ENCODE peak calls at places on chromosomes 4 and X, in four cellular contexts. E, W, D and Y are unnamed samples.

GRCh38 chr4:87543835-87544461 is 14.8 kb upstream of the SPARCL1 start:
- DNase-seq in E (peak), D (peak), W (no peak), Y (peak)

GRCh38 chr4:8176547-8177399 is 18.2 kb upstream of the ABLIM2 start:
- DNase-seq in E (peak), D (peak), W (no peak), Y (peak)

GRCh38 chr4:1584498-1584897 is 99.6 kb downstream of the FAM53A start:
- DNase-seq in W (no peak), D (no peak), E (no peak), Y (no peak)

GRCh38 chrX:53287493-53288138 is 6.2 kb upstream of the IQSEC2 start:
- DNase-seq in D (no peak), W (peak), E (no peak), Y (no peak)

GRCh38 chr4:129342820-129343219 is 246.9 kb downstream of the C4orf33 start:
- DNase-seq in D (no peak), W (no peak), E (peak), Y (no peak)

GRCh38 chrX:44785652-44786051 is 58.2 kb upstream of the DUSP21 start:
- DNase-seq in E (no peak), W (no peak), D (no peak), Y (no peak)

GRCh38 chrX:8374041-8374825 is 90.4 kb upstream of the VCX3B start:
- DNase-seq in D (no peak), E (no peak), W (no peak), Y (no peak)

GRCh38 chr4:141711211-141711610 is 74.8 kb downstream of the IL15 start:
- DNase-seq in E (no peak), W (no peak), D (no peak), Y (peak)

GRCh38 chrX:47662144-47662657 is 3.2 kb upstream of the UXT start:
- DNase-seq in W (no peak), D (peak), E (no peak), Y (no peak)

GRCh38 chr4:140005699-140006098 is 148.3 kb downstream of the MAML3 start:
- DNase-seq in E (no peak), D (no peak), W (no peak), Y (no peak)

GRCh38 chr4:74619931-74620702 is 174.2 kb downstream of the BTC start:
- DNase-seq in W (no peak), E (no peak), D (no peak), Y (no peak)

GRCh38 chrX:119468186-119468929 is at the start of gene SLC25A5:
- DNase-seq in D (peak), E (peak), W (peak), Y (peak)

GRCh38 chrX:102746134-102746584 is 25.6 kb downstream of the GPRASP3 start:
- DNase-seq in E (no peak), D (no peak), W (no peak), Y (no peak)

DNA sequence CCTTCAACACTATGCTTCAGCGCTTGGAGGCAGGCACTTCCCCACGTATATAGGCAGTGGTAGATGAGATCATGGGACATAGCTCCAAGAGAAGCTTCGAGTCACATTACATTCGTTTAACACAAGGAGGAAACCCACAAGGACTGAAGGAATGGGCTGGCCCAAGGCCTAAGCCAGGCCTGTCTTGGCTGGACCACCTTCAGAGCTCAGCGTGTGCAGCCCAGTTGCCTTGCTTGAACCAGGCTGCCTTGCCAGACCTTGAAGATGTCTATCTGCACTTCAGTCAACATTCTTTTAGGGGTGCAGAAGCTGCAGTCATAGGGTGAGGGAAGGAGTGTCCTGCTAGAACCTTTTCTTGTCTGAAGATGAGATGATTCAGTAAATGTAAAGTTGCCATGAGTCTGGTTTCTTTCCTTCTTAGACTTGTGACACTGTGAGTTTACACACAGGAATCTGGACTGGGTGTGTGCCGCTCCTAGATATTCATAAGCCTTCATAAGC is 144.1 kb upstream of the RBPJ start:
- DNase-seq in D (no peak), W (no peak), E (no peak), Y (no peak)
- TF ChIP-seq SP1 in D (no peak), W (no peak), E (no peak), Y (no peak)

GRCh38 chrX:74925210-74926088 is at the start of gene NEXMIF:
- DNase-seq in W (no peak), E (peak), D (no peak), Y (peak)

GRCh38 chrX:74922922-74923321 is 2.3 kb downstream of the NEXMIF start:
- DNase-seq in D (no peak), W (peak), E (no peak), Y (no peak)

GRCh38 chrX:74924449-74925209 is 623 bp downstream of the NEXMIF start:
- DNase-seq in W (no peak), D (no peak), E (no peak), Y (peak)

DNA sequence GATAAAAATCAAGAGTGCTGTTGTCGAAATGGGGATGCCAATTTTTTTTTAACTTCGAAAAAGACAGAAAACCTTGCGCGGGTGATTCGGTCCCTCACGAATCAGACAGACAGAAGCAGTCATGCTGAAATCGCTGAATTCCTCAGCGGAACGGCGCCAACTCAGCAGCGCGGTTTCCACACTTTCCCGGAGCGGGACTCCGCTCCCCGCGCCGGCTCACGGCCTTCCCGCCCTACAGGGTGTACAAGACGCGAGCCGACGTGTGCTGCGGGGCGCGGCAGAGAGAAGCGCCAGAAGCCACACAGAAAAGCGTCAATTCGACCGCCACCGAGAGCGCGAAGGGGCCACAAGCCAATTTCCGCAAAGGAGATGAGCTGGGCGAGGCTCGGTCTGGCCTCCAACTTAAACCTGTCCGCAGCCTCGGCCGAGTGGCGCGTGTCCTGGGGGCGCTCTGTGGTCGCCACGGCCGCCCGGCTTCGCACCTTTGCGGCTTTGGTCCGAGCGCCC is 1.3 kb downstream of the NEXMIF start:
- DNase-seq in E (no peak), W (no peak), D (no peak), Y (no peak)
- TF ChIP-seq TARDBP in E (no peak), W (no peak), D (no peak), Y (no peak)

DNA sequence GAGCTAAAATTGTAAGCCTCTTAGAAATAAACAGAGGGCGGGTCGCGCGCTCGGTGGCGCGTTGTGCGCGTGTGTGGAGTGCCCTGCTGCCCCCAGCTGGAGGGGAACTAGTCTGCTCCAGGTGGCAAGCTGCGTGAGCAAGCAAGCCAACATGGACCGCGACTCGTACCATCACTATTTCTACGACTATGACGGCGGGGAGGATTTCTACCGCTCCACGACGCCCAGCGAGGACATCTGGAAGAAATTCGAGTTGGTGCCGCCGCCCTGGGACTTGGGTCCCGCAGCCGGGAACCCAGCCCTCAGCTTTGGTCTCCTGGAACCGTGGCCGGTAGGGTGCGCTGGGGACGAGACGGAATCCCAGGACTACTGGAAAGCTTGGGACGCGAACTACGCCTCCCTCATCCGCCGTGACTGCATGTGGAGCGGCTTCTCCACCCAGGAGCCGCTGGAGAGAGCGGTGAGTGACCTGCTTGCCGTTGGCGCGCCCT is 66.1 kb downstream of the DNAAF6 start:
- DNase-seq in W (no peak), D (peak), E (no peak), Y (no peak)
- TF ChIP-seq SP1 in W (no peak), D (no peak), E (no peak), Y (no peak)

GRCh38 chr4:150240011-150240410 is 161.8 kb downstream of the DCLK2 start:
- DNase-seq in W (no peak), E (no peak), D (no peak), Y (no peak)

GRCh38 chr4:150244600-150244999 is 166.4 kb downstream of the DCLK2 start:
- DNase-seq in E (no peak), D (no peak), W (no peak), Y (peak)

GRCh38 chr4:150238591-150238990 is 160.3 kb downstream of the DCLK2 start:
- DNase-seq in W (no peak), E (no peak), D (no peak), Y (no peak)

GRCh38 chr4:150243932-150244331 is 165.7 kb downstream of the DCLK2 start:
- DNase-seq in E (no peak), D (no peak), W (no peak), Y (no peak)

DNA sequence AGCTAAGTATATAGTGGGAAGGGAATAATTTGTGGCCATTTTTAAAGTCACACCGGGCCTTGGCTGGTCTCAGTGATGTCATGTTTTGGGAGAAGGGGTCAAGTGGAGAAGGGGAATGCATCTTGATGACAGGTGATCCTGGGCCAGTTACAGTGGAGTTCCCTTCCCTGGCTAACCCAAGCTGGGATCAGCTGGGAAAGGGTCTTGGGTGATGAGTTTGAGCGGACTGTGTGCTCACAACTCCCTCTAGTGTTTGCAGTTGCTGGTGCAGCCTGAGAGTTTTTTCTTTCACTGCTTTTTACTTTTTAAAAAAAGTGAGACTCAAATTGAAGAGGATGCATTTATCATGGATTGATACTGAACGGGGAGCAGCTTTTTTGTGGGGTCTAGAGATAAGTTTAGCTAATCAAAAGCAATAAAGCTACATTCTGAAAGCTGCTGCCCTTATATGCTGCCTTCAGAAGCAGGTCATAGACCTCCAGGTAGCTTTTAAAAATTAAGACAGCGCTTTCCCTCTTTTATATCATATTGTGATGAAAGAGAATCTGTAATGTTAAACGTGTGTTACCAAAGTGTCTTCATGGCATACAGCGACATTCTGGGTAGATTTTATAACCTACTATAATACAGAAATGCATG is 164.7 kb downstream of the DCLK2 start:
- DNase-seq in D (peak), E (no peak), W (no peak), Y (peak)
- TF ChIP-seq TARDBP in D (no peak), E (no peak), W (no peak), Y (no peak)

GRCh38 chr4:107630185-107630705 is 89.8 kb downstream of the PAPSS1 start:
- DNase-seq in D (no peak), E (no peak), W (no peak), Y (no peak)

GRCh38 chr4:107624024-107624423 is 96.0 kb downstream of the PAPSS1 start:
- DNase-seq in D (no peak), W (no peak), E (no peak), Y (no peak)

GRCh38 chr4:107629318-107629717 is 90.7 kb downstream of the PAPSS1 start:
- DNase-seq in E (no peak), W (no peak), D (no peak), Y (no peak)

GRCh38 chr4:107622006-107622405 is 98.0 kb downstream of the PAPSS1 start:
- DNase-seq in E (no peak), W (no peak), D (no peak), Y (no peak)

DNA sequence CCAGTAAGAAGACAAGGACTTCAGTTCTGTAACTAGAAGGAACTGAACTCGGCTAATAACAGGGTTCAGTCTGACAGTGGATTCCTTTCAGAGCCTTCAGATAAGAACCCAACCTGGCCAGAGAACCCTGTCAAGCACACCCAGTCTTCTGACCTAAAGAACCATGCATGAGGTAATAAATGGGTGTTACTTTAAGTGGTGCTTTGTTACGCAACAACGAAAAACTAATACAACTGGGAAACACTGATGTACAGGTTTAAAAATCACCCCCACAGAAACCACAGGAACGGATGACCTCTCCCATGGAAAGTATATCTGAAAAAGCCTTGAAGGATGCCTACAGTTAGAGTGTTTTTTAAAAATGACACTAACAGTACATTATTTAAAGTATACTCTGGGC is 94.5 kb downstream of the PAPSS1 start:
- DNase-seq in D (no peak), E (no peak), W (no peak), Y (no peak)
- TF ChIP-seq SP1 in D (no peak), E (no peak), W (no peak), Y (no peak)

GRCh38 chr4:168797176-168797575 is 212.9 kb downstream of the CBR4 start:
- DNase-seq in W (no peak), E (peak), D (no peak), Y (no peak)
- TF ChIP-seq TARDBP in W (no peak), E (no peak), D (no peak), Y (no peak)

GRCh38 chr4:81827568-81828202 is 356.0 kb upstream of the RASGEF1B start:
- DNase-seq in E (no peak), D (no peak), W (peak), Y (no peak)
- TF ChIP-seq SP1 in E (no peak), D (no peak), W (no peak), Y (no peak)